ENCODE peak calls at places on chromosomes 4 and X, in four cellular contexts. P, C, A and I are unnamed samples.

GRCh38 chr4:119627267-119628190 is 1.1 kb downstream of the PDE5A start:
- DNase-seq in C (peak; percentile 42), A (peak; percentile 65), P (peak; percentile 35), I (peak; percentile 61)

GRCh38 chr4:78876568-78877320 is 62.5 kb downstream of the PAQR3 start:
- DNase-seq in P (no peak), C (no peak), A (no peak), I (no peak)

GRCh38 chr4:146567396-146567795 is 45.7 kb upstream of the SLC10A7 start:
- DNase-seq in P (no peak), C (peak; percentile 25), A (no peak), I (no peak)

GRCh38 chr4:43251760-43252317 is 359.3 kb downstream of the GRXCR1 start:
- DNase-seq in P (no peak), C (no peak), A (no peak), I (no peak)

GRCh38 chrX:51743179-51743957 is at the start of gene GSPT2:
- DNase-seq in P (peak; percentile 71), C (peak; percentile 46), A (peak; percentile 39), I (peak; percentile 78)

GRCh38 chrX:110409925-110410324 is 51.3 kb downstream of the RTL9 start:
- DNase-seq in A (no peak), P (peak; percentile 16), C (peak; percentile 61), I (peak; percentile 59)

GRCh38 chr4:168656055-168656660 is 159.3 kb downstream of the PALLD start:
- DNase-seq in C (peak; percentile 56), A (no peak), P (no peak), I (peak; percentile 35)

GRCh38 chrX:1424452-1424851 is 28.3 kb downstream of the ASMTL start:
- DNase-seq in A (no peak), C (no peak), P (no peak), I (no peak)

GRCh38 chrX:69163936-69164741 is 1.1 kb downstream of the PJA1 start:
- DNase-seq in C (peak; percentile 14), P (no peak), A (peak; percentile 35), I (peak; percentile 24)

GRCh38 chr4:158496030-158496741 is 25.5 kb upstream of the RXFP1 start:
- DNase-seq in P (peak; percentile 16), A (peak; percentile 19), C (peak; percentile 8), I (peak; percentile 20)

GRCh38 chrX:40085086-40085551 is 12.6 kb downstream of the BCOR start:
- DNase-seq in P (no peak), C (no peak), A (no peak), I (no peak)

GRCh38 chrX:116198810-116199209 is 28.3 kb downstream of the AGTR2 start:
- DNase-seq in P (no peak), C (no peak), A (no peak), I (no peak)

GRCh38 chrX:119694601-119695534 is 1.9 kb upstream of the SEPTIN6 start:
- DNase-seq in A (no peak), P (no peak), C (no peak), I (no peak)

GRCh38 chr4:165384186-165384585 is 5.4 kb downstream of the CPE start:
- DNase-seq in A (no peak), P (no peak), C (no peak), I (no peak)

GRCh38 chrX:39956803-39957394 is 140.9 kb downstream of the BCOR start:
- DNase-seq in P (no peak), C (no peak), A (no peak), I (no peak)

GRCh38 chr4:87527446-87528240 is 1.5 kb downstream of the SPARCL1 start:
- DNase-seq in C (no peak), P (no peak), A (no peak), I (no peak)

GRCh38 chrX:22987452-22987851 is 12.3 kb upstream of the DDX53 start:
- DNase-seq in A (no peak), C (no peak), P (no peak), I (peak; percentile 8)